ENCODE peak calls at places on chromosomes 3 and 15, in eight cellular contexts. B is heart left ventricle, F is body of pancreas, J is A549, Z is H1, O is spleen, M is HCT116, E is right lobe of liver. Y is an unnamed sample.

GRCh38 chr3:171193693-171194092 is 167.2 kb upstream of the SLC2A2 start:
- DNase-seq in B (no peak), F (no peak), J (no peak), Z (no peak), O (no peak), M (no peak), E (no peak), Y (no peak)

GRCh38 chr3:148211725-148212124 is 486.0 kb upstream of the AGTR1 start:
- DNase-seq in B (no peak), F (no peak), J (no peak), Z (no peak), O (no peak), M (peak), E (no peak), Y (no peak)

GRCh38 chr3:159787191-159787590 is 201.4 kb upstream of the IL12A start:
- DNase-seq in B (no peak), F (no peak), J (peak), Z (no peak), O (no peak), M (peak), E (no peak), Y (no peak)

GRCh38 chr15:95149036-95149435 is 917.7 kb downstream of the MCTP2 start:
- DNase-seq in B (no peak), F (no peak), J (no peak), Z (no peak), O (no peak), M (no peak), E (no peak), Y (no peak)

GRCh38 chr15:33278816-33279612 is 31.8 kb upstream of the RYR3 start:
- DNase-seq in B (no peak), F (no peak), J (peak), Z (no peak), O (no peak), M (peak), E (no peak), Y (peak)

GRCh38 chr3:42473083-42473932 is 29.1 kb upstream of the VIPR1 start:
- DNase-seq in B (no peak), F (no peak), J (no peak), Z (no peak), O (no peak), M (no peak), E (no peak), Y (no peak)

GRCh38 chr15:53448215-53449001 is 311.1 kb downstream of the WDR72 start:
- DNase-seq in B (no peak), F (peak), J (no peak), Z (no peak), O (no peak), M (no peak), E (peak), Y (no peak)

GRCh38 chr15:23857028-23857641 is 170.0 kb upstream of the NDN start:
- DNase-seq in B (no peak), F (peak), J (peak), Z (peak), O (no peak), M (no peak), E (no peak), Y (peak)

GRCh38 chr3:151901946-151902285 is 28.5 kb downstream of the SUCNR1 start:
- DNase-seq in B (no peak), F (no peak), J (no peak), Z (no peak), O (no peak), M (no peak), E (no peak), Y (no peak)

GRCh38 chr3:87088984-87089841 is 98.3 kb upstream of the VGLL3 start:
- DNase-seq in B (peak), F (peak), J (peak), Z (peak), O (peak), M (no peak), E (peak), Y (peak)

GRCh38 chr3:42226470-42227425 is 39.2 kb downstream of the CCK start:
- DNase-seq in B (no peak), F (no peak), J (no peak), Z (no peak), O (no peak), M (no peak), E (no peak), Y (no peak)

GRCh38 chr3:179179979-179180758 is 32.0 kb downstream of the PIK3CA start:
- DNase-seq in B (no peak), F (no peak), J (no peak), Z (no peak), O (no peak), M (no peak), E (no peak), Y (peak)

GRCh38 chr3:84209473-84209872 is 749.3 kb upstream of the CADM2 start:
- DNase-seq in B (no peak), F (no peak), J (no peak), Z (no peak), O (no peak), M (no peak), E (no peak), Y (no peak)

GRCh38 chr3:37024092-37024491 is 30.8 kb downstream of the MLH1 start:
- DNase-seq in B (no peak), F (no peak), J (no peak), Z (no peak), O (no peak), M (peak), E (no peak), Y (peak)

GRCh38 chr3:124680521-124680920 is 49.7 kb upstream of the UMPS start:
- DNase-seq in B (no peak), F (no peak), J (no peak), Z (no peak), O (no peak), M (no peak), E (no peak), Y (no peak)

GRCh38 chr15:50181983-50182232 is at the start of gene SLC27A2:
- DNase-seq in B (no peak), F (peak), J (peak), Z (no peak), O (no peak), M (peak), E (peak), Y (no peak)

GRCh38 chr3:188914556-188914955 is 257.2 kb upstream of the TPRG1 start:
- DNase-seq in B (no peak), F (peak), J (no peak), Z (no peak), O (no peak), M (no peak), E (no peak), Y (no peak)

GRCh38 chr3:116139607-116140006 is 305.7 kb downstream of the LSAMP start:
- DNase-seq in B (no peak), F (no peak), J (no peak), Z (no peak), O (no peak), M (no peak), E (no peak), Y (no peak)

GRCh38 chr3:151631946-151632345 is 101.8 kb upstream of the AADACL2 start:
- DNase-seq in B (no peak), F (no peak), J (no peak), Z (no peak), O (no peak), M (no peak), E (no peak), Y (no peak)

GRCh38 chr3:42014443-42014945 is 52.6 kb upstream of the ULK4 start:
- DNase-seq in B (no peak), F (peak), J (no peak), Z (no peak), O (no peak), M (no peak), E (no peak), Y (peak)

GRCh38 chr15:91268510-91268909 is 168.5 kb downstream of the SV2B start:
- DNase-seq in B (no peak), F (no peak), J (peak), Z (peak), O (no peak), M (peak), E (no peak), Y (peak)

GRCh38 chr15:66293419-66294156 is at the start of gene DIS3L:
- DNase-seq in B (peak), F (peak), J (peak), Z (peak), O (peak), M (no peak), E (peak), Y (peak)
- TF ChIP-seq POLR2A in B (no peak), F (peak), J (peak), Z (peak), O (peak), M (peak), E (peak), Y (peak)

DNA sequence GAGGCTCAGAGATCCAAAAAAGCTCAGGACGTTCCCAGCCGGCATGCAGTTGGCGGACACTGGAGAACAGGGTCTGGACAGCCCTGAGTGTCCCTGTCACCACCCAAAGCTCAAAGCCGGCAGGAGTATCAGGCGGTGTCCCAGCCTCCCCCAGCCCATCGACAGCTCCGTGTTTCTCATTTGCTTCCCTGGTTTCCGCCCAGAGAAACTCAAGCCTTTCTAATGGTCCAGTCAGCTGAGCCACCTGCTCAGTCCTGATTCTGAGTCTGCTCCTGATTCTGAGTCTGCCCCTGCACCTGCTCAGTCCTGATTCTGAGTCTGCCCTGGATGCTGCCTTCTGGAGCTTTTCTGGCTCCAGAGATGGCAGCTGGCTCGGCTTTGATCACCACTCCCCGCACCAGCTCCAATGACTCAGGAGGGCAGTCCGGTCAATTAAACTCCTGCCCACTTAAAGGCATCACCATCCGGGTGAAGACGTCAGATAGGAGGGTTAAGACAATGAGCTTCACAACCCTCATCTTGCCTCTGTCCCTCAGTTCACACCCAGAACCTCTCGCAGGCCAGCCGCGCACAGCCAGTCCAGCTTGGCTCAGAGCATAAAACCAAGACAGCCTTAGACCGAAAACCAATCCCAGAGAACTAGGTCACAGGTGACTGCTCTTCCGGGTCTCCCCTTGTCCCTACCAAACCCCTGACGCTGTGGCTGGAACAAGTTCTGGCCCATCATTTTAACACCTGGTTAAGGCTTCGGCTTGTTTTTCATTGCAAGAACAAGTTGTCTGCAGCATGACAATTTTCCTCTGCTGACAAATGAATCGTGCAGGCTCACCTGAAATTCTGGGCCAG is 6.8 kb downstream of the PCSK6 start:
- DNase-seq in B (no peak), F (no peak), J (no peak), Z (no peak), O (no peak), M (no peak), E (no peak), Y (no peak)
- TF ChIP-seq POLR2A in B (no peak), F (no peak), J (no peak), Z (no peak), O (no peak), M (no peak), E (no peak), Y (no peak)

DNA sequence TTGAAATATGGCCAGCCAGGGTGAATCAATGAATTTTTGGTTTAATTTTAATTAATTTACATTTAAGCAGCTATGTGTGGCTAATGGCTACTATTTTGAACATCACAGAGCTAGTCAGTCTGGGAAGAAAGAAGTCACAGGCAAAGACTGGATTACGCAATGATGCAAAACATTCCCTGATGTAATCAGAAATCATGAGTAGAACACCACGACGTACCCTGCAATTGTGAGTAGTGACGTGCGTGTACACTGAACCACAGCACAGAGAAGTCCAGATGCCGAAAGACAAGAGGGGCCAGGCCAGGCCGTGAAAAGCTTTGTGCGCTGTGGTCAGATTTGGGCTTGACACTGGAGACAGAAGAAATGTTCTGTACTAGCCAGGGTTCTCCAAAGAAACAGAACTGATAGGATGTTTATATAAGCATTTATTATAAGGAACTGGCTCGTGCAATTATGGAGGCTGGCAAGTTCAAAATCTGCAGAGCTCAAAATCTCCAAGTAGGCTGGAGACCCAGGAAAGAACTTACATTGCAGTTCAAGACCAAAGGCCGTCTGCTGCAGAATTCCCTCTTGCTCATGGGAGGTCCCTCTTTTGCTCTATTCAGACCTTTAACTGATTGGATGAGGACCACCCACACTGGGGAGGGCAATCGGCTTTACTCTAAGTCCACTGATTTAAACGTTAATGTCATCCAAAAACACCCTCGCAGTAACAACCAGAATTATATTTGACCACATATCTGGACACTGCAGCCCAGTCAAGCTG is 44.6 kb downstream of the SH3BP5 start:
- DNase-seq in B (peak), F (peak), J (no peak), Z (no peak), O (no peak), M (no peak), E (peak), Y (no peak)
- TF ChIP-seq POLR2A in B (no peak), F (no peak), J (no peak), Z (no peak), O (no peak), M (no peak), E (peak), Y (no peak)

GRCh38 chr3:172218350-172219323 is 179.3 kb downstream of the FNDC3B start:
- DNase-seq in B (no peak), F (no peak), J (no peak), Z (no peak), O (no peak), M (no peak), E (no peak), Y (no peak)
- TF ChIP-seq POLR2A in B (no peak), F (no peak), J (no peak), Z (no peak), O (no peak), M (no peak), E (no peak), Y (no peak)

GRCh38 chr3:196051336-196052076 is 30.4 kb downstream of the TFRC start:
- DNase-seq in B (no peak), F (no peak), J (no peak), Z (no peak), O (no peak), M (no peak), E (no peak), Y (no peak)

GRCh38 chr3:196047391-196048030 is 34.4 kb downstream of the TFRC start:
- DNase-seq in B (no peak), F (no peak), J (no peak), Z (no peak), O (no peak), M (no peak), E (no peak), Y (peak)

GRCh38 chr3:196050597-196050996 is 31.3 kb downstream of the TFRC start:
- DNase-seq in B (no peak), F (no peak), J (no peak), Z (no peak), O (no peak), M (no peak), E (no peak), Y (no peak)

GRCh38 chr3:196049567-196050122 is 32.2 kb downstream of the TFRC start:
- DNase-seq in B (no peak), F (no peak), J (no peak), Z (no peak), O (no peak), M (no peak), E (no peak), Y (peak)

DNA sequence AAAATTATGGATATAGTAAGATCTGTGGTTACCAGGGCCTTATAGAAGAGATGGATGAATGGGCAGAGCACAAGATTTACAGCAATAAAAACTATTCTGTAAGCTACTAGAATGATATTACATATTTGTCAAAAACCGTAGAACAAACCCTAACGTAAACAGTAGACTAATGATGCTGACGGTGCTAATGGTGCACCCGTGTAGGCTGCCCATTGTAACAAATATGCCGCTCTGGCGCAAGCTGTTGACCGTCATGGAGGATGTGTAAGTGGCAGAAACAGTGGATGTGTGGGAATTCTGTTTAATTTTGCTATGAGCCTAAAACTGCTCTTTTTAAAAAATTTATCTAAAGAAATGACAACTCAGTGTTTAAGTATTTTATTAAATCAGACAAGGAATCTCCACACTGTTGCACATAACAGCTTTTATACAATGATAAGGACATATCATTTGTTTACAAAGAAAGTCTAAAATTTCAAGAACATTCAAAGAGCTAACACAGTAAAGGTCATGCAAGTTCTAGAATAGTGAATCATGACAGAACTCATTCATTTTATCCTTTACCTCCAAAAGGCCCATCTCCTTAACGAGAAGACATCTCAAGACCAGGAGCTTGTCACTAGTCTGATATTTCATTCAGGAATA is 32.8 kb downstream of the TFRC start:
- DNase-seq in B (no peak), F (no peak), J (no peak), Z (no peak), O (no peak), M (no peak), E (no peak), Y (peak)
- TF ChIP-seq POLR2A in B (no peak), F (no peak), J (no peak), Z (no peak), O (no peak), M (no peak), E (no peak), Y (no peak)

DNA sequence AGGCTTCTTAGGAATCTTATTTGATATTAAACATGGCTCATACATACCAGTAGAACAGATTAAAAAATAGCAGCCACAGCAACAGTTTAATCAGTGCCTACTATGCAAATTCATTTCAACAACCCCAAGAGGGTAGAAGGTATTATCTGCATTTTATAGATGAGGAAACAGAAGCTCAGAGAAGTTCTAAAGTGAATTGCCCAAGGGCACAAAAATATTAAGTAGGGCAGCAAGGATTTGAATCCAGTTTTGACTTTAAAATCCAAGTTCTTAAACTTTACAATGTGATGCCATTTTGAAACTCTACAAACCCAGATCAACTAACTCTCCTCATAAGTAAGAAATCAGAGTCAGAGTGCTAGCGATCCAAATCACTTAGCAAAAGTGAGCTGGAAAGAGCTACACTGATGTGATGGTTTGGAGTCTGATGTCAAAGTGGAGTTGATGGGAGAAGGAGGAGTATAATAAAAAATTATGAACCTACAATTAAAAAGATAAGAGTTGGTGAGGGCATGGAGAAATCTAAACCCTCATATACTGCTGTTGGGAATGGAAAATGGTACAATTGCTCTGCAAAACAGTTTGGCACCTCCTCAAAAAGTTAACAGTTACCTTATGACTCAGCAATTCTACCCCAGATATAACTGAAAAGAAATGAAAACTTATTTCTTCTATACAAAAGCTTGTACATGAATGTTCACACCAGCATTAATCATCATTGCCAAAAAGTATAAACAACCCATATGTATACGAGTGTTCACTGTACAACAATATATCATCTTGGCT is 51.0 kb upstream of the PLXND1 start:
- DNase-seq in B (no peak), F (no peak), J (no peak), Z (no peak), O (no peak), M (no peak), E (no peak), Y (peak)
- TF ChIP-seq POLR2A in B (no peak), F (no peak), J (no peak), Z (no peak), O (no peak), M (no peak), E (no peak), Y (no peak)

Y was measured in erythroblast.